ENCODE peak calls at places on chromosomes 13 and 19, in four cellular contexts. S is HCT116, X is HepG2, I is GM12878. G is an unnamed sample.

GRCh38 chr13:47858678-47859050 is 142.4 kb downstream of the SUCLA2 start:
- DNase-seq in S (no peak), X (no peak), I (no peak), G (no peak)

GRCh38 chr13:51913421-51914136 is 51.8 kb downstream of the CCDC70 start:
- DNase-seq in I (no peak), X (no peak), S (no peak), G (no peak)

GRCh38 chr19:11580665-11581418 is 3.4 kb upstream of the ACP5 start:
- DNase-seq in X (no peak), S (no peak), I (no peak), G (no peak)

GRCh38 chr13:48492123-48493075 is 40.5 kb downstream of the RCBTB2 start:
- DNase-seq in X (no peak), S (no peak), I (peak; percentile 98), G (no peak)

GRCh38 chr19:18700501-18701249 is 17.2 kb downstream of the CRTC1 start:
- DNase-seq in I (peak; percentile 27), X (no peak), S (no peak), G (no peak)

GRCh38 chr19:13207237-13208130 is 57.3 kb downstream of the IER2 start:
- DNase-seq in I (no peak), S (no peak), X (no peak), G (no peak)

GRCh38 chr19:29477831-29478577 is 47.8 kb upstream of the VSTM2B start:
- DNase-seq in I (no peak), S (no peak), X (no peak), G (no peak)

GRCh38 chr19:58279042-58279924 is 528 bp downstream of the ZNF8 start:
- DNase-seq in I (no peak), S (no peak), X (peak; percentile 62), G (peak; percentile 15)

GRCh38 chr13:99416411-99417121 is 84.7 kb upstream of the TM9SF2 start:
- DNase-seq in X (no peak), I (no peak), S (no peak), G (no peak)

GRCh38 chr13:111079375-111079774 is 35.7 kb upstream of the ARHGEF7 start:
- DNase-seq in S (no peak), X (no peak), I (no peak), G (no peak)

GRCh38 chr13:111076156-111077013 is 38.7 kb upstream of the ARHGEF7 start:
- DNase-seq in X (no peak), S (no peak), I (no peak), G (no peak)

GRCh38 chr13:111080642-111081041 is 34.5 kb upstream of the ARHGEF7 start:
- DNase-seq in X (no peak), I (no peak), S (no peak), G (peak; percentile 75)

DNA sequence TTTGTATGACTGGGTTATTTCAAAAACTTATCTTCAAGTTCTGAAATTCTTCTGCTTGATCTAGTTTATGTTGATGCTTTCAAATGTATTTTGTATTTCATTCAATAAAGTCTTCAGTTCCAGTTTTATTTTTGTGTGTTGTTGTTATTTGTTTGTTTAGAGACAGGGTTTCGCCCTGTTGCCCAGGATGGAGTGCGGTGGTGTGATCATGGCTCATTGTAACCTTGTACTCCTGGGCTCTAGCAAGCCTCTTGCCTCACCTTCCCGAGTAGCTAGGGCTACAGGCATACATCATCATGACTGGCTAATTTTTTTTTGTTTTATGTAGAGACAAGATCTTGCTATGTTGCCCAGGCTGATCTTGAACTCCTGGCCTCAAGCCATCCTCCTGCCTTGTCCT is 40.3 kb upstream of the ARHGEF7 start:
- DNase-seq in I (no peak), X (no peak), S (no peak), G (no peak)
- TF ChIP-seq YY1 in I (no peak), X (no peak), S (no peak), G (no peak)

GRCh38 chr13:113796948-113797676 is 38.1 kb downstream of the TMEM255B start:
- DNase-seq in S (no peak), I (no peak), X (no peak), G (no peak)
- TF ChIP-seq YY1 in S (no peak), I (no peak), X (no peak), G (no peak)

GRCh38 chr13:60583196-60583908 is 186.3 kb downstream of the TDRD3 start:
- DNase-seq in I (no peak), S (no peak), X (peak; percentile 13), G (peak; percentile 55)

GRCh38 chr13:60584976-60585375 is 188.0 kb downstream of the TDRD3 start:
- DNase-seq in X (no peak), S (no peak), I (no peak), G (peak; percentile 57)

GRCh38 chr13:60583911-60584753 is 187.1 kb downstream of the TDRD3 start:
- DNase-seq in X (no peak), S (no peak), I (no peak), G (peak; percentile 50)
- TF ChIP-seq YY1 in X (no peak), S (no peak), I (no peak), G (no peak)

GRCh38 chr19:37082307-37082706 is 4.1 kb downstream of the ZNF420 start:
- DNase-seq in X (no peak), I (no peak), S (no peak), G (no peak)
- TF ChIP-seq YY1 in X (no peak), I (no peak), S (no peak), G (no peak)

DNA sequence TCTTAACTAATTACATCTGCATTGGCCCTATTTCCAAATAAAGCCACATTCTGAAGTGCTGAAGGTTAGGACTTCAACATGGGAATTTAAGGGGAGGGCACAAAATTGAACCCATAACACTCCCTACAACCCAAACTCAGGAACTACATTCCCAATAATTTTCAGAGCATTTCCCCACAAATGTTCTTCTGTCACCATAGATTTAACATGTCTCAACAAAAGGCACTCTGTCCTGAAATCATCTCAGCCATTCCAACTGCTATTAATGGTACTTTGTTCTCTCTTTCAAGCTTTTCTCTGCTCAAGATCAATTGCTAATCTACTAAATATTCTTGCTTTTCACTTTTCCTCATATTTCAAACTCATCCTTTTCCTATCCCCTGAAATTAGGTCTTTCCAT is 74.0 kb upstream of the SOX1 start:
- DNase-seq in X (no peak), S (no peak), I (no peak), G (no peak)
- TF ChIP-seq YY1 in X (no peak), S (no peak), I (no peak), G (no peak)

GRCh38 chr13:108964601-108965000 is 335.2 kb downstream of the MYO16 start:
- DNase-seq in X (no peak), I (no peak), S (no peak), G (no peak)

GRCh38 chr13:108963846-108964600 is 334.6 kb downstream of the MYO16 start:
- DNase-seq in X (no peak), I (no peak), S (no peak), G (no peak)

GRCh38 chr13:108962652-108963051 is 333.2 kb downstream of the MYO16 start:
- DNase-seq in S (no peak), X (no peak), I (no peak), G (no peak)

GRCh38 chr13:108961542-108962125 is 332.2 kb downstream of the MYO16 start:
- DNase-seq in X (peak; percentile 43), S (peak; percentile 31), I (peak; percentile 24), G (peak; percentile 20)

DNA sequence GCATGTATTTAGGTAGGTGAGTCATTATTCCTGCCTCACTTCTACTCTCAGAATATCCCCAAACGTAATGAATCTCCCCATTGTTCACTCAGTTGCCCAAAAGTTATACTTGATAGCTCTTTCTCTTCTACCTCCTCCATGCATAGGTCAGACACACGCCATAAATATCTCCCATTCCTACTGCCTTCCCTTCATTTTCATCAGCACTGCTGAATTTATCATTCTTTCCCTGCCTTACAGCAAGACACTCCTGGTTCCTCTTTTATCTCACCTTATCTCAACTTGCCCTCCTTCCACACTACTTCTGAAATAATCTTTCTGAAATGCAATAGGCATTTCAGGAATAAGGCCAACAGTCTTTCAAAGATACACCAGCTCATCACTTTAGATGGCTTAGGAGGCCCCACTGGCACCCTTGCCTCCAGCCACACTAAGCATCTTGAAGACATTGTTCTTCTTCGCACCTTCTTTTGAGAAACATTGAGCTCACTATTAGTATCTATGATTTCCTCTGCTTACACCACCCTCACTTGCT is 333.9 kb downstream of the MYO16 start:
- DNase-seq in I (no peak), S (no peak), X (no peak), G (no peak)
- TF ChIP-seq YY1 in I (no peak), S (no peak), X (no peak), G (no peak)

GRCh38 chr19:4909897-4910593 is 744 bp downstream of the UHRF1 start:
- DNase-seq in I (peak; percentile 51), X (peak; percentile 81), S (peak; percentile 68), G (peak; percentile 82)

GRCh38 chr19:4909172-4909896 is at the start of gene UHRF1:
- DNase-seq in S (no peak), X (peak; percentile 58), I (no peak), G (no peak)

GRCh38 chr19:4911314-4911713 is 2.0 kb downstream of the UHRF1 start:
- DNase-seq in S (no peak), I (no peak), X (no peak), G (no peak)

GRCh38 chr19:4911786-4912672 is 2.7 kb downstream of the UHRF1 start:
- DNase-seq in S (peak; percentile 95), I (no peak), X (peak; percentile 40), G (no peak)

GRCh38 chr19:4910594-4911273 is 1.4 kb downstream of the UHRF1 start:
- DNase-seq in S (no peak), I (no peak), X (no peak), G (no peak)
- TF ChIP-seq YY1 in S (peak; percentile 4), I (peak; percentile 0), X (no peak), G (no peak)

DNA sequence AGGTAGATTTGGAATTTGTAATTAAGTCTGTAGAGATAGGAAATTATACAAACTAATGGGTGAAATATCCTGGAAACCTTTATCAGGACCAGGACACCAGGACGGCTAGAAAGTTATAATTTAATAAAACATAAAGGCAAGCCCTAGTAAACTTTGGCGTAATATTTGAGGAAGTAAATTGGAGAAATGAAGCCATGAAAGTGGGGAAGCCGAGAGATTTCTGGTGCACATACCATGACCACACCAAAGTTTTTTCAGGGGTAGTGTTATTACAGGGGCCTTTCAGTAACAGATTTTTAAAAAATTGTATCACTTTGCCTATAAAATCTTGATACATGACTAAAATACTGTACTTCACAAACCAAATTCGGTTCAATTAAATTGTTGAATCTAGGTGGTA is 54.7 kb upstream of the URAD start:
- DNase-seq in S (no peak), X (no peak), I (no peak), G (no peak)
- TF ChIP-seq YY1 in S (no peak), X (no peak), I (no peak), G (no peak)

GRCh38 chr13:110538632-110539031 is 22.9 kb downstream of the RAB20 start:
- DNase-seq in S (no peak), I (no peak), X (no peak), G (no peak)
- TF ChIP-seq YY1 in S (no peak), I (no peak), X (no peak), G (no peak)

G was measured in NT2/D1.